ENCODE peak calls at places on chromosomes 12 and 14, in nine cellular contexts. E is WTC11, F is cortex of kidney, U is G401, Q is H7, W is tibial artery, D is A549, B is germinal center, M is fibroblast of the aortic adventitia. A is an unnamed sample.

GRCh38 chr14:33165144-33165925 is 226.7 kb downstream of the NPAS3 start:
- DNase-seq in E (no peak), F (no peak), U (peak; percentile 29), Q (peak; percentile 6), W (no peak), D (no peak), B (no peak), M (no peak), A (no peak)

GRCh38 chr14:91249841-91250616 is 5.5 kb upstream of the GPR68 start:
- DNase-seq in E (no peak), F (no peak), U (peak; percentile 87), Q (peak; percentile 71), W (no peak), D (peak; percentile 36), B (no peak), M (no peak), A (peak; percentile 85)

GRCh38 chr14:51041853-51042252 is 53.1 kb downstream of the TRIM9 start:
- DNase-seq in E (no peak), F (no peak), U (peak; percentile 77), Q (no peak), W (no peak), D (no peak), B (peak; percentile 14), M (no peak), A (no peak)

GRCh38 chr12:111407371-111408115 is 1.8 kb downstream of the SH2B3 start:
- DNase-seq in E (no peak), F (no peak), U (no peak), Q (peak; percentile 65), W (no peak), D (no peak), B (no peak), M (no peak), A (no peak)

GRCh38 chr14:73567951-73568885 is 795 bp upstream of the ACOT2 start:
- DNase-seq in E (no peak), F (no peak), U (peak; percentile 33), Q (peak; percentile 16), W (no peak), D (no peak), B (no peak), M (peak; percentile 48), A (no peak)

GRCh38 chr14:70514168-70515069 is 20.4 kb downstream of the ADAM20 start:
- DNase-seq in E (no peak), F (no peak), U (no peak), Q (no peak), W (no peak), D (no peak), B (no peak), M (no peak), A (no peak)

GRCh38 chr14:33740531-33740930 is 210.3 kb downstream of the EGLN3 start:
- DNase-seq in E (no peak), F (no peak), U (no peak), Q (no peak), W (no peak), D (no peak), B (no peak), M (no peak), A (no peak)

GRCh38 chr14:59483360-59483759 is 848 bp downstream of the L3HYPDH start:
- DNase-seq in E (peak; percentile 13), F (no peak), U (peak; percentile 45), Q (peak; percentile 16), W (no peak), D (peak; percentile 47), B (no peak), M (peak; percentile 80), A (no peak)

GRCh38 chr14:65070710-65071033 is 31.6 kb downstream of the MAX start:
- DNase-seq in E (no peak), F (no peak), U (no peak), Q (no peak), W (no peak), D (no peak), B (no peak), M (no peak), A (no peak)

GRCh38 chr12:26090853-26091510 is 33.9 kb downstream of the BHLHE41 start:
- DNase-seq in E (no peak), F (no peak), U (no peak), Q (no peak), W (no peak), D (no peak), B (no peak), M (peak; percentile 30), A (no peak)

A was measured in GM20000.